ENCODE peak calls at places on chromosome X, in five cellular contexts. J is activated T-cell treated with anti-CD3 and anti-CD28 coated beads, Interleukin-2, amount 50 U/mL, for 48 hours; I is effector memory CD8-positive, alpha-beta T cell; P is CD8-positive, alpha-beta T cell; E is ascending aorta. Z is an unnamed sample.

GRCh38 chrX:154661200-154661599 is 7.8 kb upstream of the CTAG2 start:
- DNase-seq in J (no peak), I (no peak), P (no peak), E (no peak), Z (no peak)

GRCh38 chrX:153828723-153829548 is 1.4 kb downstream of the PDZD4 start:
- DNase-seq in J (no peak), I (no peak), P (no peak), E (no peak), Z (no peak)

GRCh38 chrX:85992811-85993229 is 54.5 kb downstream of the CHM start:
- DNase-seq in J (no peak), I (no peak), P (no peak), E (no peak), Z (no peak)

GRCh38 chrX:44042731-44043130 is 69.5 kb upstream of the NDP start:
- DNase-seq in J (no peak), I (no peak), P (no peak), E (no peak), Z (no peak)

GRCh38 chrX:45774961-45775360 is 574.3 kb upstream of the DIPK2B start:
- DNase-seq in J (no peak), I (no peak), P (no peak), E (no peak), Z (no peak)

GRCh38 chrX:115559672-115560071 is 1.3 kb upstream of the PLS3 start:
- DNase-seq in J (no peak), I (no peak), P (no peak), E (no peak), Z (no peak)

GRCh38 chrX:39499996-39500395 is 597.8 kb downstream of the BCOR start:
- DNase-seq in J (no peak), I (no peak), P (no peak), E (no peak), Z (no peak)

GRCh38 chrX:30504309-30504708 is 73.3 kb downstream of the TASL start:
- DNase-seq in J (no peak), I (no peak), P (no peak), E (no peak), Z (no peak)

GRCh38 chrX:18428006-18428405 is 2.6 kb downstream of the CDKL5 start:
- DNase-seq in J (no peak), I (no peak), P (no peak), E (no peak), Z (no peak)

GRCh38 chrX:122046226-122046625 is 998.8 kb downstream of the GLUD2 start:
- DNase-seq in J (no peak), I (no peak), P (no peak), E (no peak), Z (no peak)

GRCh38 chrX:119817130-119817690 is 25.8 kb upstream of the RPL39 start:
- DNase-seq in J (no peak), I (no peak), P (no peak), E (no peak), Z (no peak)

GRCh38 chrX:48800574-48801280 is 1.1 kb upstream of the HDAC6 start:
- DNase-seq in J (no peak), I (no peak), P (no peak), E (no peak), Z (no peak)

GRCh38 chrX:31546130-31546529 is 474.3 kb upstream of the FTHL17 start:
- DNase-seq in J (no peak), I (no peak), P (no peak), E (no peak), Z (no peak)

GRCh38 chrX:2708601-2709200 is 17.6 kb downstream of the CD99 start:
- DNase-seq in J (no peak), I (no peak), P (no peak), E (no peak), Z (no peak)

GRCh38 chrX:143632625-143633387 is 3.1 kb downstream of the SLITRK4 start:
- DNase-seq in J (no peak), I (no peak), P (no peak), E (no peak), Z (no peak)

GRCh38 chrX:153184787-153185186 is 5.7 kb downstream of the MAGEA1 start:
- DNase-seq in J (no peak), I (no peak), P (no peak), E (no peak), Z (no peak)

GRCh38 chrX:30153881-30154260 is 61.5 kb upstream of the MAGEB2 start:
- DNase-seq in J (no peak), I (no peak), P (no peak), E (no peak), Z (no peak)

GRCh38 chrX:136711147-136711546 is 63.2 kb downstream of the CD40LG start:
- DNase-seq in J (peak), I (no peak), P (no peak), E (no peak), Z (no peak)

GRCh38 chrX:47191331-47191730 is 2.3 kb upstream of the UBA1 start:
- DNase-seq in J (peak), I (peak), P (peak), E (no peak), Z (no peak)

GRCh38 chrX:68912113-68912980 is 83.5 kb downstream of the EFNB1 start:
- DNase-seq in J (no peak), I (no peak), P (no peak), E (no peak), Z (no peak)

GRCh38 chrX:50812995-50813842 is 775 bp downstream of the SHROOM4 start:
- DNase-seq in J (peak), I (no peak), P (no peak), E (no peak), Z (no peak)

GRCh38 chrX:120015145-120016067 is 62.1 kb downstream of the RHOXF2B start:
- DNase-seq in J (no peak), I (no peak), P (no peak), E (no peak), Z (no peak)

GRCh38 chrX:67781132-67781531 is 237.3 kb downstream of the AR start:
- DNase-seq in J (no peak), I (no peak), P (no peak), E (no peak), Z (no peak)

GRCh38 chrX:138018145-138018799 is 452.3 kb downstream of the ZIC3 start:
- DNase-seq in J (no peak), I (no peak), P (no peak), E (no peak), Z (no peak)

GRCh38 chrX:71990518-71990917 is 79.9 kb downstream of the NHSL2 start:
- DNase-seq in J (no peak), I (no peak), P (no peak), E (no peak), Z (no peak)

GRCh38 chrX:140475025-140475424 is 29.8 kb downstream of the SOX3 start:
- DNase-seq in J (no peak), I (no peak), P (no peak), E (no peak), Z (no peak)

GRCh38 chrX:72131317-72132294 is at the start of gene RTL5:
- DNase-seq in J (peak), I (peak), P (peak), E (peak), Z (peak)

GRCh38 chrX:16946971-16947562 is 609 bp downstream of the REPS2 start:
- DNase-seq in J (peak), I (no peak), P (no peak), E (no peak), Z (no peak)

GRCh38 chrX:103774070-103774642 is 2.5 kb upstream of the PLP1 start:
- DNase-seq in J (no peak), I (no peak), P (no peak), E (no peak), Z (no peak)

GRCh38 chrX:20221902-20222301 is 44.8 kb downstream of the RPS6KA3 start:
- DNase-seq in J (no peak), I (no peak), P (no peak), E (no peak), Z (no peak)